ENCODE peak calls at places on chromosomes 12 and 14, in seven cellular contexts. O is endothelial cell, R is H9, H is bronchial epithelial cell, I is WTC11, A is neural progenitor cell, X is lower lobe of right lung. T is an unnamed sample.

GRCh38 chr14:77989441-77989891 is 180.7 kb upstream of the NRXN3 start:
- DNase-seq in O (no peak), R (no peak), H (no peak), I (no peak), A (peak; percentile 25), X (no peak), T (no peak)

GRCh38 chr12:89016970-89017778 is 335.1 kb downstream of the DUSP6 start:
- DNase-seq in O (peak; percentile 57), R (peak; percentile 38), H (peak; percentile 73), I (peak; percentile 11), A (peak; percentile 83), X (no peak), T (peak; percentile 85)

GRCh38 chr12:118119449-118119879 is 15.7 kb upstream of the VSIG10 start:
- DNase-seq in O (no peak), R (peak; percentile 90), H (no peak), I (peak; percentile 45), A (peak; percentile 12), X (no peak), T (no peak)

GRCh38 chr14:100025111-100025510 is 40.1 kb upstream of the EVL start:
- DNase-seq in O (peak; percentile 34), R (peak; percentile 77), H (peak; percentile 47), I (peak; percentile 64), A (peak; percentile 57), X (peak; percentile 55), T (peak; percentile 65)

GRCh38 chr12:95204141-95204866 is 13.0 kb downstream of the FGD6 start:
- DNase-seq in O (peak; percentile 6), R (peak; percentile 80), H (peak; percentile 99), I (peak; percentile 41), A (peak; percentile 40), X (peak; percentile 57), T (peak; percentile 100)

GRCh38 chr12:67720383-67720856 is 71.9 kb downstream of the DYRK2 start:
- DNase-seq in O (no peak), R (no peak), H (no peak), I (no peak), A (no peak), X (no peak), T (peak; percentile 20)

GRCh38 chr14:99357856-99358390 is 85.9 kb upstream of the BCL11B start:
- DNase-seq in O (no peak), R (no peak), H (no peak), I (no peak), A (no peak), X (no peak), T (no peak)

GRCh38 chr12:111488271-111488670 is 82.5 kb downstream of the SH2B3 start:
- DNase-seq in O (no peak), R (no peak), H (no peak), I (no peak), A (no peak), X (no peak), T (no peak)

GRCh38 chr12:53500119-53500775 is 836 bp upstream of the TARBP2 start:
- DNase-seq in O (no peak), R (no peak), H (peak; percentile 58), I (no peak), A (peak; percentile 46), X (peak; percentile 73), T (peak; percentile 79)

GRCh38 chr12:127284021-127284420 is 982.9 kb upstream of the TMEM132C start:
- DNase-seq in O (no peak), R (no peak), H (no peak), I (no peak), A (no peak), X (no peak), T (peak; percentile 28)

GRCh38 chr14:56686416-56686815 is 106.8 kb downstream of the TMEM260 start:
- DNase-seq in O (peak; percentile 7), R (peak; percentile 66), H (no peak), I (peak; percentile 61), A (peak; percentile 73), X (no peak), T (peak; percentile 9)
- TF ChIP-seq CTCF in O (no peak), R (peak; percentile 62), H (no peak), I (no peak), A (peak; percentile 48), X (no peak), T (no peak)

DNA sequence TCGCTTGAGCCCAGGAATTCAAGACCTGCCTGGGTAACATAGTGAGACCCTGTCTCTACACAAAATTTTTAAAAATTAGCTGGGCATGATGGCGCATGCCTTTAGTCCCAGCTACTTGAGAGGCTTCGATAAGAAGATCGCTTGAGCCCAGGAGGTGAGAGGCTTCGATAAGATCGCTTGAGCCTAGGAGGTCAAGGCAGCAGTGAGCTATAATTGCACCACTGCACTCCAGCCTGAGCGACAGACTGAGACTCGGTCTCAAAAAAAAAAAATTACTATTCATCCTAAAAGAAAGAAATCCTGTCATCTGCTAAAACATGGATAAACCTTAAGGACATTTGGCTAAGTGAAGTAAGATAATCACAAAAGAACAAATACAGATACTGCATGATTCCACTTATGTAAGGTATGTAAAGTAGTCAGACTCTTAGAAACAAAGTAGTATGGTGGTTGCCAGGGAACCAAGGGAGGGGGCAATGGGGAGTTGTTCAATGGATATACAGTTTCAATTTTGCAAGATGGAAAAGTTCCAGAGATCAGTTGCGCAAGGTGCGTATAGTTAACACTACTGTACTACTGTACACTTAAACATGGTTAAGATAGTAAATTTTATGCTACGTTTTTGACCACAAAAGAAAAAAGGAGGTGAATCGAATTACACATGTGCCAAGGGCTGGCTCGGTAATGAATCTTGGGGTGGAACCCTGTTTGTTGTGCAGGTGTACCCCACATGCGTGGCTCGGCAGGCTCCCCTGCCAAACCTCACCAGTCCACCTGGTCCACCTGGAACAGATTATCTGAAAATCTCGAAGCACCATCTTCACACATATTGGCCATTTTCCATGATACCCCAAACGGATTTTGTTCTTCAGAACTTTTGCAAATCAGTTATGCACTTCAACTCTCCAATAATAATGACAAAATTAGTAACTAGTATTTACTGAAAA is 18.3 kb upstream of the ATP2A2 start:
- DNase-seq in O (no peak), R (no peak), H (peak; percentile 83), I (no peak), A (no peak), X (peak; percentile 53), T (peak; percentile 88)
- TF ChIP-seq CTCF in O (no peak), R (no peak), H (no peak), I (no peak), A (no peak), X (no peak), T (no peak)

GRCh38 chr12:51911307-51911706 is 4.0 kb downstream of the ACVRL1 start:
- DNase-seq in O (no peak), R (no peak), H (no peak), I (no peak), A (no peak), X (no peak), T (no peak)

GRCh38 chr12:51914034-51914923 is 7.0 kb downstream of the ACVRL1 start:
- DNase-seq in O (no peak), R (no peak), H (no peak), I (no peak), A (no peak), X (no peak), T (no peak)

GRCh38 chr12:51911788-51912711 is 4.7 kb downstream of the ACVRL1 start:
- DNase-seq in O (peak; percentile 69), R (no peak), H (no peak), I (no peak), A (no peak), X (peak; percentile 75), T (no peak)

GRCh38 chr12:51915003-51915625 is 7.8 kb downstream of the ACVRL1 start:
- DNase-seq in O (no peak), R (peak; percentile 79), H (no peak), I (peak; percentile 55), A (no peak), X (no peak), T (no peak)

DNA sequence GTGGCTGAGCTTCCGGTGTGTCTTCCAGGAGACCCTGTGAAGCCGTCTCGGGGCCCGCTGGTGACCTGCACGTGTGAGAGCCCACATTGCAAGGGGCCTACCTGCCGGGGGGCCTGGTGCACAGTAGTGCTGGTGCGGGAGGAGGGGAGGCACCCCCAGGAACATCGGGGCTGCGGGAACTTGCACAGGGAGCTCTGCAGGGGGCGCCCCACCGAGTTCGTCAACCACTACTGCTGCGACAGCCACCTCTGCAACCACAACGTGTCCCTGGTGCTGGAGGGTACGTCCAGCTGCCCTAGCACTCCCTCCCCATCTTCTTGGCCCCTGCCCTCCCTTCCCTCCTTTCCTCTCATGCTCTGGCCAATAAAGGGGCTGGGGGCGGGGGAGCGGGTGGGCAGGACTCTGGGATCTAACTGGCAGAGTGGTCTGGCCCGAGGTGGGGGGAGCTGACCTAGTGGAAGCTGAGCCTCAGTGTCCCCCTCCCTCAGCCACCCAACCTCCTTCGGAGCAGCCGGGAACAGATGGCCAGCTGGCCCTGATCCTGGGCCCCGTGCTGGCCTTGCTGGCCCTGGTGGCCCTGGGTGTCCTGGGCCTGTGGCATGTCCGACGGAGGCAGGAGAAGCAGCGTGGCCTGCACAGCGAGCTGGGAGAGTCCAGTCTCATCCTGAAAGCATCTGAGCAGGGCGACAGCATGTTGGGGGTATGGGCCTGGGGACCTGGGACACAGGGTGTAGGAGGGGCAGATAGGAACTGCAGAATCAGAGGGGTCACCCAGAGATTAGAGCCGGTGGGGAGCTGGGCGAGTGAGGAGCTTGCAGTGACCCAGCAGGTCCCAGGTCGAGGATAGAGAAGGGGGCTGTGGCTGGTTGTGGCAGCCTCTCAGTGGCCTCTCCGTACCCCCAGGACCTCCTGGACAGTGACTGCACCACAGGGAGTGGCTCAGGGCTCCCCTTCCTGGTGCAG is 6.0 kb downstream of the ACVRL1 start:
- DNase-seq in O (no peak), R (peak; percentile 74), H (no peak), I (peak; percentile 71), A (no peak), X (no peak), T (no peak)
- TF ChIP-seq CTCF in O (no peak), R (peak; percentile 63), H (no peak), I (peak; percentile 48), A (peak; percentile 44), X (peak; percentile 35), T (no peak)

GRCh38 chr12:5578775-5579174 is 146.9 kb downstream of the NTF3 start:
- DNase-seq in O (no peak), R (no peak), H (no peak), I (no peak), A (no peak), X (no peak), T (no peak)

GRCh38 chr12:5582541-5582940 is 150.6 kb downstream of the NTF3 start:
- DNase-seq in O (no peak), R (no peak), H (no peak), I (no peak), A (no peak), X (no peak), T (no peak)

GRCh38 chr12:5577741-5578140 is 145.8 kb downstream of the NTF3 start:
- DNase-seq in O (no peak), R (no peak), H (no peak), I (no peak), A (no peak), X (no peak), T (no peak)

GRCh38 chr12:5581616-5582367 is 149.9 kb downstream of the NTF3 start:
- DNase-seq in O (no peak), R (no peak), H (no peak), I (no peak), A (no peak), X (no peak), T (no peak)

DNA sequence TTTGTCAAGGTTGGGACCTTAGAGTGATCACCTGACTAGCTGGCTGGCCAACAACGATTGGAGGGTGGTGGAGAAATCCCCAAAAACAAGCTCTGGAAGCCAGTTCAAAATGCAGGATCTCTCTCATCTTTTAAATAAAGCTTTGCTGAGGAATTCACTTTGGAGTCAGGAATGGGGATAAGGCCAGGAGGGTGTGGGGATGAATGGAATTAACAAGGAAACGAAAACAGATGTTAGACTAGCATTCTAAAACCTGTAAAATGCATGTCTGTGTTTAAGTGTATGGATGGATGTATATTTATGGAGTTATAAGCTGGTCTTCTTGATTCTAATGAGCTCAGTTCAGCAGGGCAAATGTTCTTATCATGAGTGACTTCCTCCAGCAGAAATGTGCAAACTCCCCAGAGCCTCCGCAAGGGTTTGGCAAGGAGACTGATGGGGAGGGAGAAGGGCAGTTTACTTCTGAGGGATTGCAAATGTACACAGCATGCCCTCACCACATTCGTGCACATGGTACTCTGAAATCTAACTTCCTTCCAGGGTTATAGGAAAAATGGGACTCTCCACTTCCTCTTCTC is 149.1 kb downstream of the NTF3 start:
- DNase-seq in O (no peak), R (no peak), H (no peak), I (no peak), A (no peak), X (no peak), T (no peak)
- TF ChIP-seq CTCF in O (no peak), R (no peak), H (no peak), I (no peak), A (no peak), X (no peak), T (no peak)

T was measured in MCF 10A.